ENCODE peak calls at places on chromosomes 1 and 21, in five cellular contexts. V is lower leg skin, Z is GM12878, J is heart right ventricle, H is left ventricle myocardium inferior. E is an unnamed sample.

GRCh38 chr1:96710708-96711477 is 10.7 kb upstream of the PTBP2 start:
- DNase-seq in Z (no peak), J (no peak), H (no peak), V (no peak), E (no peak)

GRCh38 chr1:175129997-175130648 is 62.5 kb downstream of the KIAA0040 start:
- DNase-seq in V (no peak), J (no peak), H (no peak), Z (no peak), E (no peak)

GRCh38 chr1:85898861-85899260 is 190.6 kb upstream of the ZNHIT6 start:
- DNase-seq in J (no peak), H (no peak), V (no peak), Z (no peak), E (peak)

GRCh38 chr1:205701891-205702290 is 21.6 kb upstream of the SLC45A3 start:
- DNase-seq in Z (no peak), H (no peak), J (no peak), V (no peak), E (no peak)

GRCh38 chr1:168714012-168714411 is 15.0 kb downstream of the DPT start:
- DNase-seq in J (no peak), Z (no peak), V (peak), H (no peak), E (no peak)

GRCh38 chr1:65820983-65821382 is 28.3 kb downstream of the PDE4B start:
- DNase-seq in Z (no peak), J (no peak), H (no peak), V (no peak), E (peak)

GRCh38 chr1:209899948-209900347 is 38.1 kb upstream of the SYT14 start:
- DNase-seq in V (no peak), Z (no peak), J (no peak), H (no peak), E (no peak)

GRCh38 chr1:89530690-89531089 is 6.1 kb downstream of the LRRC8B start:
- DNase-seq in V (no peak), J (no peak), Z (no peak), H (no peak), E (no peak)

GRCh38 chr1:22529901-22530621 is 33.2 kb upstream of the EPHA8 start:
- DNase-seq in Z (no peak), H (peak), J (no peak), V (no peak), E (no peak)

GRCh38 chr1:68339505-68339904 is 107.2 kb upstream of the WLS start:
- DNase-seq in J (no peak), H (no peak), Z (no peak), V (no peak), E (no peak)

GRCh38 chr1:116886532-116886931 is 23.2 kb upstream of the PTGFRN start:
- DNase-seq in Z (no peak), V (no peak), J (no peak), H (no peak), E (no peak)

GRCh38 chr1:27570383-27570755 is 33.6 kb downstream of the AHDC1 start:
- DNase-seq in V (no peak), Z (no peak), H (peak), J (peak), E (no peak)

GRCh38 chr1:207389728-207390464 is 64.2 kb upstream of the CR2 start:
- DNase-seq in V (no peak), H (no peak), Z (no peak), J (no peak), E (no peak)

GRCh38 chr21:44728716-44729115 is 17.3 kb upstream of the TSPEAR start:
- DNase-seq in V (no peak), Z (no peak), J (no peak), H (no peak), E (no peak)

GRCh38 chr21:40151611-40152010 is 284.4 kb downstream of the PCP4 start:
- DNase-seq in J (no peak), V (no peak), Z (no peak), H (no peak), E (no peak)

GRCh38 chr1:21909787-21910503 is 27.2 kb downstream of the HSPG2 start:
- DNase-seq in V (peak), H (peak), J (peak), Z (peak), E (no peak)

GRCh38 chr1:179187708-179188471 is 41.6 kb downstream of the ABL2 start:
- DNase-seq in H (no peak), V (no peak), Z (no peak), J (no peak), E (no peak)

GRCh38 chr1:244735404-244735803 is 82.5 kb downstream of the DESI2 start:
- DNase-seq in Z (peak), V (no peak), H (no peak), J (no peak), E (no peak)

GRCh38 chr1:26695417-26696190 is at the start of gene ARID1A:
- DNase-seq in J (peak), V (peak), Z (peak), H (peak), E (peak)

GRCh38 chr1:114176366-114176765 is 22.7 kb upstream of the SYT6 start:
- DNase-seq in H (no peak), Z (no peak), V (no peak), J (no peak), E (no peak)

GRCh38 chr1:99327357-99327756 is 63.1 kb downstream of the PLPPR4 start:
- DNase-seq in V (no peak), Z (no peak), J (no peak), H (no peak), E (no peak)

GRCh38 chr1:99328171-99328570 is 63.9 kb downstream of the PLPPR4 start:
- DNase-seq in H (no peak), Z (no peak), J (no peak), V (no peak), E (no peak)

GRCh38 chr1:99331083-99331482 is 66.8 kb downstream of the PLPPR4 start:
- DNase-seq in J (no peak), H (no peak), Z (no peak), V (no peak), E (no peak)

GRCh38 chr1:99326215-99326949 is 62.1 kb downstream of the PLPPR4 start:
- DNase-seq in J (no peak), V (no peak), H (no peak), Z (no peak), E (no peak)
- TF ChIP-seq CTCF in J (peak), V (no peak), H (peak), Z (peak), E (peak)

GRCh38 chr1:167502719-167503452 is 15.4 kb downstream of the CD247 start:
- DNase-seq in H (no peak), V (no peak), Z (no peak), J (no peak), E (no peak)

GRCh38 chr1:167501513-167502191 is 16.7 kb downstream of the CD247 start:
- DNase-seq in H (no peak), J (no peak), Z (no peak), V (no peak), E (no peak)

GRCh38 chr1:167502192-167502551 is 16.2 kb downstream of the CD247 start:
- DNase-seq in J (no peak), H (no peak), Z (no peak), V (no peak), E (no peak)

GRCh38 chr1:167500283-167500860 is 18.0 kb downstream of the CD247 start:
- DNase-seq in Z (peak), H (no peak), J (no peak), V (no peak), E (no peak)

DNA sequence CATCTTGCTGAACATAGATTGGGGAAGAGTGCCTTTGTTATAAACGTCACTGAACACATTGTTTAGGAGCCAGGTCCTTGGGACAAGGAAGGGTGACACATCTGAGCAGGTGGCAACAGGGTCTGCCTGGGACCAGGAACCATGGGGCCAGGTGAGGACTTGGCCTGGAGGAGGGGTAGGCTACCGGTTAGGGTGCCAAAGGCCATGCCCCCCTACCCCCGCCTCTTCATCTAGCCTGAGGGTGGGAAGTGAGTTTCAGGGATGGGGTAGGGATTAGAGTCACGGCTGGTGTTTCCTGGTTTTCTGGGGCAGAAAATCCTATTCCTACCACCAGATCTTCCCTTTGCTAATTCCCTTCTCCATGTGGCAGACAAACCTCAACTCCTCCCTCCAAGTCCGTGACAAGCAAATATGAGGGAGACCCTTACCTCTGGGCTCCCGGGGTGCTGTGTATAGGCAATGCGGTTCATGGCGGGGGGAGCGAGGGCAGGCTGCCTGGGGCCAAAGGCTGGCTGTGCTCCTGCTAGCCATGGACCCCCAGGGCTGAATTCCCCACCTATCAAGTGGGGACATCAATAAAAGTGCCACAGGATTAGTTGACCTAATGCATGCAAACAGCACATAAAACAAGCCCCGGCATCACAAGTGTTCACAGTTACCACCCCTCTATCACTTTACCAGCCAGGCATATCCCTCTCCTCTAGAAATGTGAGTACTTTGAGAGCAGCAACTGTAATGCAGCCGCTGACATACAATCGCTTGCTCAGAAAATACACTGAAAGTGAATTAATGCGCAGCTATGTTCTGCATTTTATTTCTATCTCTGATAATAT is 14.5 kb downstream of the CD247 start:
- DNase-seq in H (no peak), V (no peak), Z (no peak), J (no peak), E (no peak)
- H3K4me3 ChIP-seq in H (no peak), V (no peak), Z (no peak), J (no peak), E (no peak)

GRCh38 chr1:57835620-57836019 is 411.8 kb upstream of the DAB1 start:
- DNase-seq in H (no peak), J (no peak), Z (no peak), V (no peak), E (no peak)
- TF ChIP-seq CTCF in H (no peak), J (no peak), Z (no peak), V (no peak), E (no peak)

GRCh38 chr1:196651637-196652215 is at the start of gene CFH:
- DNase-seq in H (no peak), V (no peak), Z (no peak), J (no peak), E (peak)
- H3K4me3 ChIP-seq in H (peak), V (no peak), Z (no peak), J (peak), E (peak)

E was measured in astrocyte of the cerebellum.